ENCODE peak calls at places on chromosomes 7 and 10, in five cellular contexts. O is GM04504, G is NCI-H524, F is fibroblast of lung, T is pulmonary artery endothelial cell. H is an unnamed sample.

GRCh38 chr7:128322040-128322643 is 21.6 kb downstream of the RBM28 start:
- DNase-seq in O (peak), G (no peak), F (peak), T (no peak), H (peak)

GRCh38 chr7:16436306-16436705 is 15.0 kb upstream of the CRPPA start:
- DNase-seq in O (no peak), G (no peak), F (no peak), T (no peak), H (no peak)

GRCh38 chr7:69526570-69526969 is 71.7 kb upstream of the AUTS2 start:
- DNase-seq in O (no peak), G (no peak), F (no peak), T (no peak), H (no peak)

GRCh38 chr7:95318501-95318900 is 5.8 kb downstream of the PON1 start:
- DNase-seq in O (no peak), G (peak), F (no peak), T (no peak), H (no peak)

GRCh38 chr7:130994378-130995115 is 260.5 kb upstream of the KLF14 start:
- DNase-seq in O (no peak), G (no peak), F (no peak), T (no peak), H (no peak)

GRCh38 chr7:138886501-138886917 is 88.5 kb upstream of the ATP6V0A4 start:
- DNase-seq in O (peak), G (peak), F (peak), T (peak), H (peak)

GRCh38 chr7:47202146-47202768 is 379.7 kb downstream of the TNS3 start:
- DNase-seq in O (no peak), G (no peak), F (no peak), T (no peak), H (no peak)

GRCh38 chr10:13990918-13991317 is 339.8 kb downstream of the FRMD4A start:
- DNase-seq in O (peak), G (no peak), F (peak), T (no peak), H (peak)

GRCh38 chr10:124228017-124228379 is 134.6 kb upstream of the CHST15 start:
- DNase-seq in O (no peak), G (no peak), F (no peak), T (no peak), H (no peak)

GRCh38 chr7:90250601-90251303 is 5.8 kb downstream of the CFAP69 start:
- DNase-seq in O (peak), G (no peak), F (peak), T (no peak), H (peak)

GRCh38 chr10:112258407-112258806 is 24.8 kb upstream of the TECTB start:
- DNase-seq in O (no peak), G (no peak), F (no peak), T (no peak), H (no peak)

GRCh38 chr7:19557726-19558470 is 150.9 kb downstream of the POLR1F start:
- DNase-seq in O (no peak), G (no peak), F (no peak), T (no peak), H (no peak)

H was measured in adipocyte.